ENCODE peak calls at places on chromosomes 16 and 17, in ten cellular contexts. O is WERI-Rb-1, S is right atrium auricular region, C is PC-3, W is astrocyte of the cerebellum, J is WTC11, R is foreskin fibroblast, G is GM23338, P is thyroid gland, K is tibial artery. F is an unnamed sample.

GRCh38 chr16:4116328-4117249 is at the start of gene ADCY9:
- DNase-seq in C (peak; percentile 66), K (peak; percentile 69), R (peak; percentile 91), O (peak; percentile 84), P (peak; percentile 84), G (peak; percentile 91), S (no peak), W (no peak), J (peak; percentile 83), F (peak; percentile 90)

GRCh38 chr17:42122371-42123303 is at the start of gene HSPB9:
- DNase-seq in O (no peak), K (no peak), G (peak; percentile 95), S (no peak), W (no peak), R (peak; percentile 26), P (peak; percentile 57), C (no peak), J (peak; percentile 86), F (no peak)

GRCh38 chr17:5437721-5438317 is 1.1 kb downstream of the C1QBP start:
- DNase-seq in W (no peak), C (peak; percentile 72), G (no peak), S (no peak), J (no peak), R (peak; percentile 63), P (no peak), O (no peak), K (no peak), F (no peak)

GRCh38 chr16:84929421-84930297 is 81.7 kb downstream of the ZDHHC7 start:
- DNase-seq in R (peak; percentile 54), G (no peak), P (no peak), K (peak; percentile 53), S (no peak), J (no peak), W (no peak), C (no peak), O (no peak), F (no peak)

GRCh38 chr16:57430955-57431354 is 16.2 kb downstream of the CIAPIN1 start:
- DNase-seq in S (no peak), K (no peak), O (no peak), W (no peak), C (no peak), R (no peak), G (no peak), P (no peak), J (no peak), F (no peak)

GRCh38 chr16:75092777-75093176 is 23.8 kb downstream of the LDHD start:
- DNase-seq in P (no peak), K (no peak), R (no peak), S (no peak), O (no peak), G (peak; percentile 63), W (no peak), J (no peak), C (no peak), F (no peak)

GRCh38 chr17:72587156-72587555 is 466.3 kb downstream of the SOX9 start:
- DNase-seq in S (no peak), G (no peak), W (peak; percentile 48), J (no peak), O (no peak), C (peak; percentile 39), R (no peak), P (no peak), K (no peak), F (no peak)

GRCh38 chr16:55294947-55295346 is 29.1 kb upstream of the IRX6 start:
- DNase-seq in G (no peak), P (no peak), J (no peak), C (no peak), W (no peak), O (no peak), R (peak; percentile 4), S (no peak), K (no peak), F (no peak)

GRCh38 chr17:74767111-74767516 is 9.0 kb downstream of the NAT9 start:
- DNase-seq in R (no peak), S (no peak), G (no peak), P (peak; percentile 59), O (no peak), K (no peak), W (no peak), J (no peak), C (no peak), F (no peak)

GRCh38 chr17:46818319-46818928 is at the start of gene WNT3:
- DNase-seq in S (no peak), C (no peak), J (peak; percentile 86), K (no peak), G (peak; percentile 93), P (no peak), R (no peak), O (no peak), W (no peak), F (no peak)

GRCh38 chr17:40550608-40551007 is 14.7 kb downstream of the CCR7 start:
- DNase-seq in R (peak; percentile 94), P (no peak), S (peak; percentile 81), G (no peak), C (no peak), W (no peak), K (peak; percentile 77), O (peak; percentile 3), J (peak; percentile 4), F (no peak)

DNA sequence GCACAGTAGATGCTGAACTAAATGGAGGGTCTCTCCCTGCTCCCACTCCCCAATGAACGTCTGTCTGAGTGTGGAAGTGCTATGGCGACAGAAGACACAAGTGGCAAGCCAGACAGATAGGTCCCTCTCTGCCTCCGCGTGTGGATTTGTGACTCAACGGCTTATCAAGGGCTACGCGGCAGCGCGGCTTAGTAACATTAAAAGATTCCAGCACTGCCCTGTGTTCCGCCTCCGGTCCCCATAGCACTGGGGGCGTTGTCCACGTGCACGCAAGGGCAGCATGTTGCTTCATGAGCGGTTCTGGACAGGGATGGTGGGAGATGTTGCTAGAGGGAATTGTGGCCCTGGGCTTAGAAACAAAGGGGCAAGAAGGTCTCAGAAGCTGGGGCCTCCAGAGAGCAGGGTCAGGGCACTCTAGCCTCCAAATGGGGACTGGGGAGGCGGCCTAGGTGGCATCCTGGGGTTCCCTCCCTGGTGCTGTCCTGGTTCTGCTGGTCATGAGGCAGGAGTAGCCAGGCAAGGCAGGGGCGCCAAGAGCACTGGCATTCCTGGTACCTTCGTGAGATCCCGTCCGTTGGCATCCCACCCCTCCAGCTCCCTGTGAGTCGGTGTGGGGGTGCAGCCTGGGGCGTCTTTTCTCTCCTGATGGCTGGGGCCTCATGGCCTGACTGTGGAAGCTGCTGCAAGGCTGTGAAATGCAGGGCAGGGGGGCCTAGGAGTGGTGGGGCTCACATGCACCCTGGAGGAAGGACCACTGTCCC is 9.1 kb downstream of the CRHR1 start:
- DNase-seq in O (peak; percentile 41), J (no peak), G (no peak), P (no peak), R (no peak), S (no peak), K (no peak), C (no peak), W (no peak), F (no peak)
- TF ChIP-seq CTCF in O (no peak), J (no peak), G (no peak), P (no peak), R (no peak), S (no peak), K (no peak), C (no peak), W (no peak), F (no peak)

GRCh38 chr17:75876938-75877751 is 1.2 kb downstream of the TRIM47 start:
- DNase-seq in S (peak; percentile 97), O (peak; percentile 90), P (peak; percentile 91), R (peak; percentile 98), K (peak; percentile 98), J (no peak), W (peak; percentile 86), G (peak; percentile 45), C (peak; percentile 95), F (peak; percentile 96)
- TF ChIP-seq CTCF in S (no peak), O (no peak), P (no peak), R (no peak), K (no peak), J (no peak), W (no peak), G (peak; percentile 13), C (no peak), F (no peak)

GRCh38 chr16:78460428-78460827 is 361.0 kb downstream of the WWOX start:
- DNase-seq in W (no peak), P (peak; percentile 28), O (no peak), R (no peak), G (no peak), K (no peak), S (no peak), C (peak; percentile 42), J (no peak), F (no peak)

GRCh38 chr16:78455861-78456260 is 356.4 kb downstream of the WWOX start:
- DNase-seq in S (no peak), W (no peak), K (no peak), P (no peak), O (no peak), C (no peak), R (no peak), J (no peak), G (no peak), F (no peak)

GRCh38 chr16:78461087-78461486 is 361.6 kb downstream of the WWOX start:
- DNase-seq in J (no peak), S (no peak), K (no peak), R (no peak), G (no peak), O (no peak), C (peak; percentile 1), W (no peak), P (no peak), F (no peak)

GRCh38 chr16:78461496-78461938 is 362.1 kb downstream of the WWOX start:
- DNase-seq in W (peak; percentile 37), G (no peak), O (no peak), S (no peak), R (no peak), J (no peak), P (peak; percentile 79), C (peak; percentile 58), K (no peak), F (no peak)

DNA sequence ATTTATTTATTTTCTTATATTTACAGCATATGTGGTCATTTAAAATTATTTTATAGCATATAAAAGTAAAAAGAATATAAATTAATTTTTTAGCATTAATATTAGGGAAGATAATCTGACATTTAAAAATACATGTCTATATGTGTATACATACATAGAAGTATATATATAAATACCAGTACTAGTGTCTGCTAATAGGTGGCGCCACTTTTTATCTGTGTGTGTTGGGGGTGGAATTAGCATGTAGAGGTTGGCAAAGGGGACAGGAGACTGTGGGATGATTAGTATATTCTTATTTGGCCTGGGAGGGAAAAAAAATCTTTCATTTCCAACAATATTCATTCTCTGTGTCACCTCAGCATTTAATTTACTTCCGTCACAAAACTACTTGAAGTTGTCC is 359.1 kb downstream of the WWOX start:
- DNase-seq in K (no peak), R (no peak), W (no peak), G (peak; percentile 59), C (no peak), O (peak; percentile 49), S (no peak), P (no peak), J (no peak), F (no peak)
- TF ChIP-seq CTCF in K (no peak), R (no peak), W (no peak), G (peak; percentile 51), C (no peak), O (no peak), S (no peak), P (no peak), J (peak; percentile 30), F (no peak)

DNA sequence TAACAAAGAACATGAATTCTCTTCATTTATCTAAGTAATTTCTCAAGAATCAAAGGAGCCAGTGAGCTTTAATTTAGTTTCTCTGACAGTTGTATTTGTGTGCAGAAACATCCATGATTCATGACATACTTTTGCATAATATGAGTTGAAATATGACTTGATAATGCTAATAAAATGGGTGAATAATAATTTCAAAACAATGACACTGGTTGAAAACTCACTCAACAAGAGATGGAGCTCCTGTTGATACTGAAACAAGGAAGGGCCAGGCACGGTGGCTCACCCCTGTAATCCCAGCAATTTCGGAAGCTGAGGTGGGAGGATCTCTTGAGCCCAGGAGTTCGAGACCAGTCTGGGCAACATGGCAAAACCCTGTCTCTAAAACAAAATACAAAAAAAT is 147.0 kb downstream of the MAP2K6 start:
- DNase-seq in W (no peak), P (no peak), S (no peak), C (peak; percentile 69), O (no peak), G (no peak), R (no peak), J (no peak), K (no peak), F (no peak)
- TF ChIP-seq CTCF in W (no peak), P (no peak), S (no peak), C (no peak), O (no peak), G (no peak), R (no peak), J (no peak), K (no peak), F (no peak)